ENCODE peak calls at places on chromosomes 2 and 18, in four cellular contexts. E, Q, B and D are unnamed samples.

GRCh38 chr2:96541326-96541725 is 4.8 kb downstream of the ARID5A start:
- DNase-seq in B (no peak), E (no peak), Q (peak), D (no peak)

GRCh38 chr2:213104089-213104902 is 47.1 kb downstream of the IKZF2 start:
- DNase-seq in B (no peak), E (no peak), Q (no peak), D (peak)

GRCh38 chr2:36395866-36396265 is 40.3 kb downstream of the CRIM1 start:
- DNase-seq in E (no peak), B (no peak), Q (no peak), D (no peak)

GRCh38 chr18:22293417-22293816 is 124.0 kb downstream of the GATA6 start:
- DNase-seq in B (no peak), E (no peak), Q (no peak), D (no peak)

GRCh38 chr18:77127769-77128671 is 4.6 kb downstream of the MBP start:
- DNase-seq in E (no peak), B (no peak), Q (peak), D (peak)

GRCh38 chr2:133213651-133214050 is 354.6 kb downstream of the NCKAP5 start:
- DNase-seq in Q (no peak), E (no peak), B (no peak), D (no peak)

GRCh38 chr2:9237831-9238230 is 31.2 kb downstream of the ASAP2 start:
- DNase-seq in E (no peak), B (no peak), Q (no peak), D (no peak)

GRCh38 chr2:120722603-120723421 is 12.9 kb upstream of the GLI2 start:
- DNase-seq in Q (no peak), B (no peak), E (no peak), D (no peak)

GRCh38 chr2:42424033-42424432 is 63.0 kb upstream of the COX7A2L start:
- DNase-seq in B (no peak), Q (no peak), E (no peak), D (peak)

GRCh38 chr2:25430556-25430955 is 88.8 kb upstream of the DNMT3A start:
- DNase-seq in E (no peak), Q (no peak), B (no peak), D (no peak)